ENCODE peak calls at places on chromosomes 13 and 19, in four cellular contexts. L, Q, N and O are unnamed samples.

GRCh38 chr13:65582160-65582559 is 1648.0 kb downstream of the PCDH9 start:
- DNase-seq in L (no peak), Q (no peak), N (no peak), O (no peak)

GRCh38 chr13:46569471-46569870 is 16.5 kb downstream of the LRCH1 start:
- DNase-seq in L (no peak), Q (peak; percentile 42), N (no peak), O (no peak)

GRCh38 chr13:98143601-98144500 is 957 bp downstream of the FARP1 start:
- DNase-seq in L (peak; percentile 21), Q (peak; percentile 67), N (peak; percentile 31), O (no peak)

GRCh38 chr13:69947577-69947976 is 160.0 kb upstream of the ATXN8OS start:
- DNase-seq in L (no peak), Q (peak; percentile 24), N (no peak), O (no peak)

GRCh38 chr19:3618144-3618810 is 8.3 kb downstream of the CACTIN start:
- DNase-seq in L (no peak), Q (peak; percentile 74), N (peak; percentile 34), O (no peak)

GRCh38 chr19:52923782-52924593 is 760 bp upstream of the ZNF888 start:
- DNase-seq in L (no peak), Q (no peak), N (peak; percentile 44), O (no peak)

GRCh38 chr13:33789067-33789606 is 28.8 kb upstream of the RFC3 start:
- DNase-seq in L (no peak), Q (no peak), N (no peak), O (no peak)

GRCh38 chr13:91359071-91359470 is 11.6 kb downstream of the MIR17HG start:
- DNase-seq in L (no peak), Q (no peak), N (no peak), O (no peak)

GRCh38 chr13:96018135-96018534 is 35.1 kb downstream of the UGGT2 start:
- DNase-seq in L (no peak), Q (no peak), N (no peak), O (no peak)

GRCh38 chr19:2427323-2428026 is at the start of gene TIMM13:
- DNase-seq in L (peak; percentile 78), Q (peak; percentile 99), N (peak; percentile 96), O (peak; percentile 89)

GRCh38 chr19:3625996-3626472 is 556 bp downstream of the CACTIN start:
- DNase-seq in L (no peak), Q (no peak), N (peak; percentile 12), O (no peak)

GRCh38 chr13:113748862-113749451 is 10.1 kb upstream of the TMEM255B start:
- DNase-seq in L (no peak), Q (peak; percentile 4), N (no peak), O (no peak)

GRCh38 chr13:78978381-78978998 is 319.5 kb upstream of the OBI1 start:
- DNase-seq in L (peak; percentile 17), Q (peak; percentile 65), N (peak; percentile 74), O (peak; percentile 14)

GRCh38 chr13:31073859-31074718 is 87.6 kb downstream of the HSPH1 start:
- DNase-seq in L (no peak), Q (no peak), N (peak; percentile 46), O (no peak)

GRCh38 chr19:33316521-33317284 is 14.4 kb upstream of the CEBPA start:
- DNase-seq in L (no peak), Q (no peak), N (no peak), O (no peak)

GRCh38 chr19:41426116-41426841 is 895 bp downstream of the B3GNT8 start:
- DNase-seq in L (no peak), Q (no peak), N (no peak), O (no peak)

GRCh38 chr13:49494645-49495044 is 1.1 kb upstream of the PHF11 start:
- DNase-seq in L (no peak), Q (no peak), N (no peak), O (no peak)

GRCh38 chr13:94860981-94861407 is 148.6 kb upstream of the SOX21 start:
- DNase-seq in L (no peak), Q (no peak), N (peak; percentile 15), O (no peak)

GRCh38 chr19:19213822-19214558 is 2.2 kb downstream of the NCAN start:
- DNase-seq in L (no peak), Q (no peak), N (no peak), O (no peak)

GRCh38 chr13:50200562-50200961 is 185.3 kb downstream of the KCNRG start:
- DNase-seq in L (no peak), Q (peak; percentile 34), N (no peak), O (no peak)

GRCh38 chr19:16462757-16463250 is 9.0 kb downstream of the EPS15L1 start:
- DNase-seq in L (no peak), Q (no peak), N (peak; percentile 88), O (no peak)

GRCh38 chr13:68190826-68191225 is 960.7 kb upstream of the PCDH9 start:
- DNase-seq in L (no peak), Q (no peak), N (peak; percentile 97), O (no peak)

GRCh38 chr19:23882493-23882892 is 32.2 kb upstream of the ZNF726 start:
- DNase-seq in L (no peak), Q (no peak), N (no peak), O (no peak)

GRCh38 chr19:30374791-30375650 is 2.8 kb downstream of the ZNF536 start:
- DNase-seq in L (no peak), Q (peak; percentile 50), N (no peak), O (no peak)

GRCh38 chr13:66837246-66837645 is 392.9 kb downstream of the PCDH9 start:
- DNase-seq in L (no peak), Q (no peak), N (no peak), O (no peak)

GRCh38 chr13:102597029-102598015 is 536 bp downstream of the TPP2 start:
- DNase-seq in L (no peak), Q (peak; percentile 24), N (peak; percentile 6), O (peak; percentile 18)

GRCh38 chr19:18233224-18233825 is 7.1 kb upstream of the PDE4C start:
- DNase-seq in L (no peak), Q (peak; percentile 56), N (peak; percentile 63), O (no peak)

GRCh38 chr19:46892252-46893179 is 31.7 kb downstream of the ARHGAP35 start:
- DNase-seq in L (no peak), Q (no peak), N (no peak), O (no peak)

GRCh38 chr13:93723316-93723715 is 496.7 kb downstream of the GPC6 start:
- DNase-seq in L (no peak), Q (peak; percentile 16), N (no peak), O (no peak)

GRCh38 chr19:23075031-23075733 is 41.6 kb upstream of the ZNF730 start:
- DNase-seq in L (peak; percentile 16), Q (peak; percentile 88), N (peak; percentile 72), O (no peak)

GRCh38 chr19:2726160-2726855 is 5.1 kb upstream of the DIRAS1 start:
- DNase-seq in L (no peak), Q (no peak), N (no peak), O (no peak)

GRCh38 chr19:10915511-10916091 is 12.8 kb downstream of the YIPF2 start:
- DNase-seq in L (peak; percentile 63), Q (no peak), N (peak; percentile 81), O (peak; percentile 85)

GRCh38 chr13:89282241-89282640 is 1611.1 kb downstream of the SLITRK5 start:
- DNase-seq in L (no peak), Q (no peak), N (no peak), O (no peak)

GRCh38 chr13:89281331-89281730 is 1610.2 kb downstream of the SLITRK5 start:
- DNase-seq in L (no peak), Q (no peak), N (no peak), O (no peak)

DNA sequence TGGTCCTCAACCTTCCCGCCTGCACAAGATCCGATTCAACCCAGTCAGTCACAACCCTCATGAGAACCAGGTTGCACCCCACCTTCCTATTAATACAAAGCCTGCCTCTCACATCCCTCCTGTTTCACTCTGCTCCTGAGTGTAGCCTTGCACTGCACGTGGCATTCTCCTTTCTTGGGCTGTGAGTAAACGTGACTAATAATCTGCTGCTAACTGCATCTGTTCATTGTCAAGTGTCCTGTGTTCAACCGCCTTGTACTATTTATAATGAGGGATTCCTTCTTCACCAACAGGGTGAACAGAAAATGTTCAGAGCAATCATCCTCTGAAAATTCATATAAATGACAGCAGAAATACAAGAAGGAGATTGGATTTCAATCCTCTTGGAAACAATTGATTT is 1608.2 kb downstream of the SLITRK5 start:
- DNase-seq in L (no peak), Q (peak; percentile 41), N (no peak), O (no peak)
- TF ChIP-seq CTCF in L (no peak), Q (no peak), N (no peak), O (no peak)

DNA sequence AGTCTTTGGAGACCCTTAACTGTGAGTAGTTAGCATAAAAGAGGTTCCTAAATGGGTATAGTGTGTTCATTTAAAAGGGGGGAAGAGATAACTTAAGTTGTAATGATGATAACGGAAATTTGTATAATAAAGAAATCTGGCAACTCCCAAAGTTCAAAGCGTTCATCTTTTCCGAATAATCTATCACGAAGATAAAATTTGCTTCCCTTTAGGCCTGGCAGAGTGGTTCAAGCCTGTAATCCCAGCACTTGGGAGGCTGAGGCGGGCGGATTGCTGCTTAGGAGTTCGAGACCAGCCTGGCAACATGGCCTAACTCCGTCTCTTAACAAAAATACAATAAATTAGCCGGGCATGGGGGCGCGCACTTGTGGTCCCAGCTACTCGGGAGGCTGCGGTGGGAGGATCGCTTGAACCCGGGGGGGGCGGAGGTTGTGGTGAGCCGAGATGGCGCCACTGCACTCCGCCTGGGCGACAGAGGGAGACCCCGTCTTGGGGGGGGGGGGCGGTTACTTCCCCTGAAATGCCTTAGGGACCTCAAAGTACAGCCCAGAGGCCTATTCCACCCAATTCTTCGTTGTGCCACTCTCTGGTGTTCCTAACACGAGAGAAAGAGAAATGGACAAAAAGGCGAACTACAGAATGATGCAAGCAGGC is 888 bp downstream of the N4BP2L2 start:
- DNase-seq in L (no peak), Q (peak; percentile 33), N (no peak), O (no peak)
- TF ChIP-seq CTCF in L (no peak), Q (no peak), N (no peak), O (no peak)

GRCh38 chr13:73136776-73137175 is 78.0 kb downstream of the KLF5 start:
- DNase-seq in L (no peak), Q (no peak), N (no peak), O (no peak)

GRCh38 chr13:73141292-73141771 is 82.5 kb downstream of the KLF5 start:
- DNase-seq in L (no peak), Q (no peak), N (no peak), O (no peak)

GRCh38 chr13:73140804-73141203 is 82.0 kb downstream of the KLF5 start:
- DNase-seq in L (no peak), Q (no peak), N (no peak), O (no peak)

GRCh38 chr13:73138967-73139491 is 80.2 kb downstream of the KLF5 start:
- DNase-seq in L (no peak), Q (no peak), N (no peak), O (no peak)

DNA sequence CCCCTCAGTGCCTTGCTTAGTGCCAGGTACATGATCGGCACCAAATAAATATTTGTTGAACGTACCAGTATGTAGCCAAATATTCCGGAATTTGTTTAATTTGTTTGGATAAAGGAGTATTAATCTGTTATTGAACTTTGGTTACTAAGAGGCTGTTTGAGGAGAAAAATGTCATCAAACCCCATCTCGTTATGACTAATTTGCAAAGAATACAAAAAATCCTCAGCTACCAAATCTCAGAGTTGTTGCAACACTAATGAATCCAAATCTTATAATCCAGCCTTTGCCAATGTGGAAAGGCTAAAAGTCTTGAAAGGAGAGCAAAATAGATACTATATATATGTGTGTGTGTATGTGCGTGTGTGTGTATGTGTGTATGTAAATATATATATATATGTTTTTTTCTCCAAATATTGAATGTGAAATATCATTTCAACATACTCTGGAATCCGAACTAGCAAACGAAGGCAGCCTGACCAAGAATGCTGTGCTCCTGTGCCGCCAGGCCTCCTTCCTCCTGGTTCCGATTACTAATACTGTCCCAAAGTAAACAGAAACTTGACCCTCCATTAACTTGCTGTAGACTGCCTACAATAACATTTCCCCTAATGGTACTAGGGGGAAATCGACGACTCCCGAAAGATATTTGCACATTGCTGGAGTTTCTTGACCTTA is 79.6 kb downstream of the KLF5 start:
- DNase-seq in L (no peak), Q (no peak), N (peak; percentile 40), O (peak; percentile 44)
- TF ChIP-seq CTCF in L (no peak), Q (no peak), N (no peak), O (no peak)

GRCh38 chr13:24627090-24627714 is 53.0 kb upstream of the ATP12A start:
- DNase-seq in L (no peak), Q (no peak), N (peak; percentile 35), O (no peak)
- TF ChIP-seq CTCF in L (peak; percentile 91), Q (peak; percentile 33), N (peak; percentile 69), O (peak; percentile 71)